ENCODE peak calls at places on chromosomes 16 and 17, in ten cellular contexts. One of them, this sample, is unnamed.

GRCh38 chr17:59425085-59425901 is 93.8 kb downstream of the YPEL2 start:
- DNase-seq in GM12865: no peak
- DNase-seq in hippocampal formation: no peak
- DNase-seq in psoas muscle: peak
- DNase-seq in cortex of kidney: no peak
- DNase-seq in activated naive CD4-positive, alpha-beta T cell: no peak
- DNase-seq in NCI-H748 treated with DMSO at 0.1 percent for 48 hours: no peak
- DNase-seq in HuH-7.5: no peak
- DNase-seq in HCEC 1CT: peak
- DNase-seq in hypothalamus: no peak
- DNase-seq in this sample: peak

GRCh38 chr16:50571786-50572185 is 23.6 kb downstream of the NKD1 start:
- DNase-seq in GM12865: no peak
- DNase-seq in hippocampal formation: no peak
- DNase-seq in psoas muscle: no peak
- DNase-seq in cortex of kidney: no peak
- DNase-seq in activated naive CD4-positive, alpha-beta T cell: no peak
- DNase-seq in NCI-H748 treated with DMSO at 0.1 percent for 48 hours: no peak
- DNase-seq in HuH-7.5: no peak
- DNase-seq in HCEC 1CT: no peak
- DNase-seq in hypothalamus: no peak
- DNase-seq in this sample: no peak

GRCh38 chr16:28082624-28083023 is 19.1 kb upstream of the GSG1L start:
- DNase-seq in GM12865: no peak
- DNase-seq in hippocampal formation: no peak
- DNase-seq in psoas muscle: no peak
- DNase-seq in cortex of kidney: no peak
- DNase-seq in activated naive CD4-positive, alpha-beta T cell: no peak
- DNase-seq in NCI-H748 treated with DMSO at 0.1 percent for 48 hours: no peak
- DNase-seq in HuH-7.5: no peak
- DNase-seq in HCEC 1CT: no peak
- DNase-seq in hypothalamus: no peak
- DNase-seq in this sample: no peak

GRCh38 chr17:52383493-52384100 is 225.1 kb upstream of the CA10 start:
- DNase-seq in GM12865: peak
- DNase-seq in hippocampal formation: peak
- DNase-seq in psoas muscle: no peak
- DNase-seq in cortex of kidney: no peak
- DNase-seq in activated naive CD4-positive, alpha-beta T cell: no peak
- DNase-seq in NCI-H748 treated with DMSO at 0.1 percent for 48 hours: peak
- DNase-seq in HuH-7.5: peak
- DNase-seq in HCEC 1CT: peak
- DNase-seq in hypothalamus: peak
- DNase-seq in this sample: peak

GRCh38 chr17:13002761-13003453 is 14.9 kb downstream of the ELAC2 start:
- DNase-seq in GM12865: peak
- DNase-seq in hippocampal formation: peak
- DNase-seq in psoas muscle: peak
- DNase-seq in cortex of kidney: no peak
- DNase-seq in activated naive CD4-positive, alpha-beta T cell: peak
- DNase-seq in NCI-H748 treated with DMSO at 0.1 percent for 48 hours: peak
- DNase-seq in HuH-7.5: peak
- DNase-seq in HCEC 1CT: peak
- DNase-seq in hypothalamus: peak
- DNase-seq in this sample: peak

GRCh38 chr16:69329369-69330285 is 761 bp downstream of the PDF start:
- DNase-seq in GM12865: peak
- DNase-seq in hippocampal formation: no peak
- DNase-seq in psoas muscle: no peak
- DNase-seq in cortex of kidney: no peak
- DNase-seq in activated naive CD4-positive, alpha-beta T cell: peak
- DNase-seq in NCI-H748 treated with DMSO at 0.1 percent for 48 hours: no peak
- DNase-seq in HuH-7.5: no peak
- DNase-seq in HCEC 1CT: no peak
- DNase-seq in hypothalamus: no peak
- DNase-seq in this sample: peak

GRCh38 chr17:80005360-80006338 is 30.0 kb downstream of the TBC1D16 start:
- DNase-seq in GM12865: peak
- DNase-seq in hippocampal formation: no peak
- DNase-seq in psoas muscle: peak
- DNase-seq in cortex of kidney: no peak
- DNase-seq in activated naive CD4-positive, alpha-beta T cell: peak
- DNase-seq in NCI-H748 treated with DMSO at 0.1 percent for 48 hours: no peak
- DNase-seq in HuH-7.5: peak
- DNase-seq in HCEC 1CT: peak
- DNase-seq in hypothalamus: no peak
- DNase-seq in this sample: no peak

GRCh38 chr17:74610108-74610507 is 13.4 kb downstream of the CD300E start:
- DNase-seq in GM12865: peak
- DNase-seq in hippocampal formation: no peak
- DNase-seq in psoas muscle: no peak
- DNase-seq in cortex of kidney: no peak
- DNase-seq in activated naive CD4-positive, alpha-beta T cell: no peak
- DNase-seq in NCI-H748 treated with DMSO at 0.1 percent for 48 hours: no peak
- DNase-seq in HuH-7.5: no peak
- DNase-seq in HCEC 1CT: no peak
- DNase-seq in hypothalamus: no peak
- DNase-seq in this sample: no peak

GRCh38 chr16:74743045-74743667 is 31.5 kb downstream of the FA2H start:
- DNase-seq in GM12865: no peak
- DNase-seq in hippocampal formation: no peak
- DNase-seq in psoas muscle: no peak
- DNase-seq in cortex of kidney: no peak
- DNase-seq in activated naive CD4-positive, alpha-beta T cell: no peak
- DNase-seq in NCI-H748 treated with DMSO at 0.1 percent for 48 hours: no peak
- DNase-seq in HuH-7.5: no peak
- DNase-seq in HCEC 1CT: no peak
- DNase-seq in hypothalamus: no peak
- DNase-seq in this sample: no peak

This sample was measured in left cardiac atrium.